ENCODE peak calls at places on chromosomes 1 and 21, in ten cellular contexts. V, N, B, A, I, D, H, Y, X and E are unnamed samples.

GRCh38 chr1:187513190-187513589 is 684.4 kb downstream of the PLA2G4A start:
- DNase-seq in V (no peak), N (no peak), B (no peak), A (no peak), I (no peak), D (no peak), H (no peak), Y (no peak), X (no peak), E (no peak)

GRCh38 chr1:41534181-41535076 is 49.9 kb upstream of the EDN2 start:
- DNase-seq in V (no peak), N (no peak), B (no peak), A (no peak), I (no peak), D (no peak), H (no peak), Y (no peak), X (no peak), E (no peak)

GRCh38 chr21:36704281-36704957 is 5.5 kb downstream of the SIM2 start:
- DNase-seq in V (no peak), N (no peak), B (no peak), A (no peak), I (no peak), D (no peak), H (no peak), Y (no peak), X (no peak), E (no peak)

GRCh38 chr1:220368352-220369265 is 96.4 kb upstream of the RAB3GAP2 start:
- DNase-seq in V (no peak), N (no peak), B (peak; percentile 3), A (no peak), I (no peak), D (no peak), H (no peak), Y (peak; percentile 67), X (no peak), E (no peak)

GRCh38 chr1:159931101-159931816 is 6.0 kb upstream of the TAGLN2 start:
- DNase-seq in V (no peak), N (no peak), B (no peak), A (no peak), I (no peak), D (no peak), H (no peak), Y (no peak), X (no peak), E (no peak)

GRCh38 chr1:147497826-147498225 is 43.5 kb upstream of the BCL9 start:
- DNase-seq in V (no peak), N (no peak), B (no peak), A (no peak), I (no peak), D (no peak), H (no peak), Y (no peak), X (no peak), E (no peak)

GRCh38 chr1:51058863-51059262 is 43.2 kb upstream of the C1orf185 start:
- DNase-seq in V (no peak), N (no peak), B (peak; percentile 29), A (no peak), I (no peak), D (no peak), H (no peak), Y (no peak), X (peak; percentile 6), E (peak; percentile 44)

GRCh38 chr1:12177156-12177998 is 10.6 kb downstream of the TNFRSF1B start:
- DNase-seq in V (no peak), N (no peak), B (no peak), A (no peak), I (no peak), D (no peak), H (no peak), Y (no peak), X (no peak), E (no peak)

GRCh38 chr1:44239961-44240371 is 26.7 kb downstream of the DMAP1 start:
- DNase-seq in V (no peak), N (no peak), B (peak; percentile 13), A (no peak), I (no peak), D (no peak), H (no peak), Y (no peak), X (no peak), E (no peak)

GRCh38 chr1:53066433-53066832 is 4.4 kb downstream of the PODN start:
- DNase-seq in V (peak; percentile 26), N (no peak), B (no peak), A (no peak), I (no peak), D (no peak), H (no peak), Y (no peak), X (no peak), E (no peak)

GRCh38 chr1:205339717-205340116 is 17.0 kb downstream of the KLHDC8A start:
- DNase-seq in V (no peak), N (no peak), B (no peak), A (no peak), I (no peak), D (no peak), H (no peak), Y (no peak), X (no peak), E (no peak)

GRCh38 chr1:21874328-21874727 is 62.3 kb downstream of the LDLRAD2 start:
- DNase-seq in V (no peak), N (no peak), B (no peak), A (no peak), I (no peak), D (no peak), H (no peak), Y (no peak), X (no peak), E (no peak)

GRCh38 chr1:15748264-15748663 is 6.0 kb downstream of the TMEM82 start:
- DNase-seq in V (no peak), N (no peak), B (no peak), A (no peak), I (no peak), D (no peak), H (no peak), Y (no peak), X (no peak), E (no peak)

GRCh38 chr1:15750924-15751323 is 7.7 kb upstream of the FBLIM1 start:
- DNase-seq in V (no peak), N (no peak), B (no peak), A (no peak), I (no peak), D (no peak), H (no peak), Y (no peak), X (no peak), E (no peak)

GRCh38 chr1:15751739-15752138 is 6.9 kb upstream of the FBLIM1 start:
- DNase-seq in V (no peak), N (no peak), B (no peak), A (no peak), I (no peak), D (no peak), H (no peak), Y (no peak), X (no peak), E (no peak)

GRCh38 chr1:15748690-15749398 is 6.5 kb downstream of the TMEM82 start:
- DNase-seq in V (no peak), N (no peak), B (no peak), A (no peak), I (peak; percentile 10), D (no peak), H (no peak), Y (no peak), X (no peak), E (no peak)

DNA sequence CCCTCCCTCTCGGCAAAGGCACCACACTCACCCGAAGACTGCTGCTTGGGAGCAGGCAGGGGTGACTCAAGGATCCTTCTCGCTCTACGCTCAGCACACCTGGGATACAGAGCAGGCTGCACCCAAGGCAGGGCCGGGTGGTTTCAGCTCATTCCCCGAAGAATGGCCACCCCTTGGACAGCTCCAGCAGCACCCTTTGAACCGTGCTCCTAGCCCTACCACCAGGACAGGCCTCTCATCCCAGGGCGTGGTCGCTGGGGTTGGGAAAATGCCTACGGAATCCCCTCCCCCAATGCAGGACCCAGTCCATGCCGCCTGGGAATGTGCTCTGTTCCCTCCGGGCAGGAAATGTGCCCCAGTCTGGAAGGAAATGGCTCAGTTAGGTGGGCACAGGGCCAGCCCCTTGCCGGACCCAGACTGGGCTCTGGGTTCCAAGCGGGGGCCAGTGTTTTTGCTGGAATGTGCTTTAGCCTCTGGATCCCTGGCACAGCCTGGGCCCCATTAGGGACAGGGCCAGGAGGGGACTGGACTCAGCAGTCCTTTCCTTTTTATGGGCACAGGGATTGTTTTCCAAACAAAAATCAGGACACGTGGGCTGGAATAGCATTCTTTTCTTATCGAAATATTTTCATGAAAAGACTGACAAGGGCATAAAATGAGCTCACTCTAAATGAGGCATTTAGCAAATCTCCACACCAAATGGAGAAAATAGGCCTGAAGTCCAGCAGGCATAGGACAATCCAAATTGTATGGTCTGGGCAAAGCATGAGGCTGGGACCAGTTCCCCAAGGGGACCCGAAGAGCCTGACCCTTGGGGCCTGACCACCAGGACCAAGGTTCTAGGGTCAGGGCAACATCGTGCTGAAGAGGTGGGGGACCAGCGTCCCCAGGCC is 7.3 kb downstream of the TMEM82 start:
- DNase-seq in V (peak; percentile 68), N (no peak), B (peak; percentile 77), A (no peak), I (peak; percentile 9), D (peak; percentile 94), H (no peak), Y (no peak), X (no peak), E (peak; percentile 51)
- H3K4me3 ChIP-seq in V (no peak overlapping the region), N (no peak overlapping the region), B (no peak overlapping the region), A (no peak overlapping the region), I (no peak overlapping the region), D (peak overlapping the region; percentile 63), H (no peak overlapping the region), Y (no peak overlapping the region), X (no peak overlapping the region), E (no peak overlapping the region)

GRCh38 chr1:170765712-170766330 is 101.9 kb downstream of the PRRX1 start:
- DNase-seq in V (no peak), N (peak; percentile 58), B (peak; percentile 72), A (no peak), I (no peak), D (no peak), H (no peak), Y (no peak), X (no peak), E (peak; percentile 79)
- TF ChIP-seq CTCF in V (peak; percentile 44), N (peak; percentile 65), B (peak; percentile 58), A (no peak), I (no peak), D (peak; percentile 49), H (no peak), Y (peak; percentile 37), X (peak; percentile 16), E (peak; percentile 74)

GRCh38 chr1:218350022-218350525 is 4.9 kb downstream of the TGFB2 start:
- DNase-seq in V (no peak), N (no peak), B (no peak), A (no peak), I (no peak), D (no peak), H (no peak), Y (no peak), X (no peak), E (no peak)
- H3K4me3 ChIP-seq in V (no peak overlapping the region), N (peak overlapping the region; percentile 60), B (no peak overlapping the region), A (no peak overlapping the region), I (no peak overlapping the region), D (peak overlapping the region; percentile 71), H (no peak overlapping the region), Y (peak overlapping the region; percentile 98), X (no peak overlapping the region), E (peak overlapping the region; percentile 82)

DNA sequence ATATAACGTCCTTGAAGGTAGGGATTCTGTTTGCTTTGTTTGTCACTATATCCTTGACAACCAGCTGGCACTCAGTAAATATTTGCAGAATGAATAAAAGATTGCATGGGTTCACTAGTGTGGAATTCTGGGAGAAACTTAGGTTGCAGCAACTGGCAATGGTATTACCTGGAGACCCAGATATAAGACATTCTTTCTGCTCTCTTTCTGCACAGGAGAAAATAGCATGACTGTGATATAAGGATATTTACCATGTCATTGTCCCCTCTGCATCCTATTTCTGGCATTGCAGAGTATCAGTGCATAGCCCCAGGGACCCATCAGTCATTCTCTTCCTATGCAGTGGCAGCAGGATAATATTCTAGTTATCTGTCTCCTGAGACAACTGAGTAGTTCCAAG is 308.9 kb upstream of the LRRC7 start:
- DNase-seq in V (no peak), N (no peak), B (no peak), A (no peak), I (no peak), D (no peak), H (no peak), Y (no peak), X (no peak), E (no peak)
- TF ChIP-seq CTCF in V (no peak), N (no peak), B (no peak), A (no peak), I (no peak), D (no peak), H (no peak), Y (no peak), X (no peak), E (no peak)